ENCODE peak calls at places on chromosomes 3 and 15, in nine cellular contexts. One of them, this sample, is unnamed.

GRCh38 chr15:25242957-25243799 is 195.6 kb downstream of the UBE3A start:
- DNase-seq in body of pancreas: peak
- DNase-seq in hepatocyte: no peak
- DNase-seq in IMR-90: no peak
- DNase-seq in AG10803: no peak
- DNase-seq in endothelial cell of umbilical vein: no peak
- DNase-seq in thoracic aorta: no peak
- DNase-seq in neural progenitor cell: no peak
- DNase-seq in ovary: no peak
- DNase-seq in this sample: no peak

GRCh38 chr15:34994925-34995324 is 6.8 kb upstream of the ZNF770 start:
- DNase-seq in IMR-90: no peak
- DNase-seq in endothelial cell of umbilical vein: no peak
- DNase-seq in AG10803: no peak
- DNase-seq in thoracic aorta: no peak
- DNase-seq in hepatocyte: no peak
- DNase-seq in ovary: no peak
- DNase-seq in body of pancreas: no peak
- DNase-seq in neural progenitor cell: peak
- DNase-seq in this sample: no peak

GRCh38 chr3:173153631-173154030 is 12.6 kb upstream of the SPATA16 start:
- DNase-seq in hepatocyte: no peak
- DNase-seq in IMR-90: no peak
- DNase-seq in thoracic aorta: no peak
- DNase-seq in endothelial cell of umbilical vein: no peak
- DNase-seq in AG10803: no peak
- DNase-seq in body of pancreas: no peak
- DNase-seq in neural progenitor cell: no peak
- DNase-seq in ovary: no peak
- DNase-seq in this sample: no peak

GRCh38 chr3:122784436-122784835 is 9.2 kb downstream of the HSPBAP1 start:
- DNase-seq in AG10803: peak
- DNase-seq in ovary: no peak
- DNase-seq in endothelial cell of umbilical vein: no peak
- DNase-seq in hepatocyte: no peak
- DNase-seq in neural progenitor cell: no peak
- DNase-seq in thoracic aorta: no peak
- DNase-seq in IMR-90: peak
- DNase-seq in body of pancreas: no peak
- DNase-seq in this sample: peak

GRCh38 chr15:75823860-75824613 is 19.2 kb upstream of the UBE2Q2 start:
- DNase-seq in endothelial cell of umbilical vein: peak
- DNase-seq in neural progenitor cell: peak
- DNase-seq in AG10803: no peak
- DNase-seq in ovary: no peak
- DNase-seq in thoracic aorta: no peak
- DNase-seq in body of pancreas: no peak
- DNase-seq in hepatocyte: peak
- DNase-seq in IMR-90: no peak
- DNase-seq in this sample: peak

GRCh38 chr3:128293930-128294329 is 140.6 kb downstream of the EEFSEC start:
- DNase-seq in AG10803: no peak
- DNase-seq in hepatocyte: no peak
- DNase-seq in endothelial cell of umbilical vein: no peak
- DNase-seq in body of pancreas: no peak
- DNase-seq in neural progenitor cell: no peak
- DNase-seq in IMR-90: no peak
- DNase-seq in thoracic aorta: no peak
- DNase-seq in ovary: no peak
- DNase-seq in this sample: no peak

GRCh38 chr3:44568561-44568960 is 13.6 kb downstream of the ZKSCAN7 start:
- DNase-seq in body of pancreas: no peak
- DNase-seq in thoracic aorta: no peak
- DNase-seq in AG10803: no peak
- DNase-seq in hepatocyte: no peak
- DNase-seq in neural progenitor cell: no peak
- DNase-seq in ovary: no peak
- DNase-seq in endothelial cell of umbilical vein: no peak
- DNase-seq in IMR-90: peak
- DNase-seq in this sample: peak

GRCh38 chr3:128784228-128784627 is 58.2 kb downstream of the RAB7A start:
- DNase-seq in IMR-90: no peak
- DNase-seq in endothelial cell of umbilical vein: peak
- DNase-seq in hepatocyte: peak
- DNase-seq in neural progenitor cell: peak
- DNase-seq in ovary: no peak
- DNase-seq in thoracic aorta: no peak
- DNase-seq in body of pancreas: no peak
- DNase-seq in AG10803: no peak
- DNase-seq in this sample: no peak

GRCh38 chr3:10445561-10445960 is 59.8 kb downstream of the ATP2B2 start:
- DNase-seq in hepatocyte: no peak
- DNase-seq in AG10803: peak
- DNase-seq in endothelial cell of umbilical vein: no peak
- DNase-seq in thoracic aorta: no peak
- DNase-seq in ovary: no peak
- DNase-seq in IMR-90: peak
- DNase-seq in neural progenitor cell: no peak
- DNase-seq in body of pancreas: no peak
- DNase-seq in this sample: no peak

GRCh38 chr15:90209591-90209990 is 8.5 kb downstream of the SEMA4B start:
- DNase-seq in neural progenitor cell: no peak
- DNase-seq in endothelial cell of umbilical vein: no peak
- DNase-seq in body of pancreas: no peak
- DNase-seq in AG10803: no peak
- DNase-seq in hepatocyte: no peak
- DNase-seq in IMR-90: no peak
- DNase-seq in ovary: no peak
- DNase-seq in thoracic aorta: no peak
- DNase-seq in this sample: no peak

GRCh38 chr3:16455001-16455400 is 58.5 kb downstream of the RFTN1 start:
- DNase-seq in neural progenitor cell: no peak
- DNase-seq in AG10803: no peak
- DNase-seq in endothelial cell of umbilical vein: no peak
- DNase-seq in body of pancreas: no peak
- DNase-seq in hepatocyte: no peak
- DNase-seq in ovary: peak
- DNase-seq in thoracic aorta: no peak
- DNase-seq in IMR-90: no peak
- DNase-seq in this sample: no peak

GRCh38 chr3:112963683-112964082 is 11.2 kb downstream of the CD200R1 start:
- DNase-seq in ovary: no peak
- DNase-seq in thoracic aorta: no peak
- DNase-seq in neural progenitor cell: no peak
- DNase-seq in body of pancreas: no peak
- DNase-seq in endothelial cell of umbilical vein: no peak
- DNase-seq in hepatocyte: no peak
- DNase-seq in AG10803: no peak
- DNase-seq in IMR-90: no peak
- DNase-seq in this sample: no peak

DNA sequence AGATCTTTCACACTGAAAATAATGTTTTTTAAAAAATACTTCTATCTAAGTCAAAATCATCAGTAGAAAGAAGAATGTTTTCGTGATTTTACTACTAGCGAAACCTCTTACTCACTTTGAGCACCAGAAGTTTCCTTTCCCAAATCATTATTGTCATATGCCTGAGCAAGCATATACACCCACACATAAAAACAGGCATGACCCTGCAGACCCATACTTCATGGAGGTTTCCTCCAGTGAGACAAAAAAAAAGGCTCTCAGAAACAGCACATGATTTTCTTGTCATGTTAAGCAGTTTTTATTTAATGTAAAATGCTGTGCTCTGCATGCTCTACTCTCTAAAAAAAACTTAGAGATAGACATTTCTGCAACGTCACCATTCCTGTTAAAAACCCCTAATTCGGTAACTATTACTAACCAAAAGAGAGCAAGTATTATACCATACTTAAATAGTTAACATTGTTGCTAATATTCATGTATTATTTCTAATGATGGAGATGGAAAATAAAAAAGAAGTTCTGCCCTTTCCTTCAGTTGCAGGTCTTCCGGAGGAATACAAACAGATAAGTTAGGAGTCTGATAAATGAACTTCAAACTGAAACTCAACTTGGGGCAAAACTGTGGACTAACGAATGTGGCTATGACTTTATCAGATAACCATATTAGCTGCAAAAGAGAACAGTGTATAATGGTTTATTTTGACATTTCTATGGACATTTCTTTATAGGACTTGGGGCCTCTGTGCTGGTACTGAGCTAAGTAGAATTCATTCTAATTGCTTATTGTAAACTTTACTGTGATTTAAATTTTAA is 15.9 kb downstream of the CD200R1 start:
- DNase-seq in endothelial cell of umbilical vein: no peak
- DNase-seq in hepatocyte: no peak
- DNase-seq in neural progenitor cell: no peak
- DNase-seq in AG10803: no peak
- DNase-seq in thoracic aorta: no peak
- DNase-seq in body of pancreas: no peak
- DNase-seq in IMR-90: no peak
- DNase-seq in ovary: no peak
- DNase-seq in this sample: no peak
- H3K4me3 ChIP-seq in endothelial cell of umbilical vein: no peak
- H3K4me3 ChIP-seq in hepatocyte: no peak
- H3K4me3 ChIP-seq in neural progenitor cell: no peak
- H3K4me3 ChIP-seq in AG10803: no peak
- H3K4me3 ChIP-seq in thoracic aorta: no peak
- H3K4me3 ChIP-seq in body of pancreas: no peak
- H3K4me3 ChIP-seq in IMR-90: no peak
- H3K4me3 ChIP-seq in ovary: no peak
- H3K4me3 ChIP-seq in this sample: no peak

GRCh38 chr3:46574263-46574662 is 8.2 kb upstream of the LRRC2 start:
- DNase-seq in thoracic aorta: no peak
- DNase-seq in neural progenitor cell: peak
- DNase-seq in body of pancreas: no peak
- DNase-seq in AG10803: no peak
- DNase-seq in endothelial cell of umbilical vein: no peak
- DNase-seq in IMR-90: no peak
- DNase-seq in hepatocyte: peak
- DNase-seq in ovary: no peak
- DNase-seq in this sample: no peak

GRCh38 chr3:46575577-46576222 is 9.6 kb upstream of the LRRC2 start:
- DNase-seq in thoracic aorta: no peak
- DNase-seq in ovary: no peak
- DNase-seq in IMR-90: no peak
- DNase-seq in body of pancreas: no peak
- DNase-seq in AG10803: no peak
- DNase-seq in endothelial cell of umbilical vein: no peak
- DNase-seq in hepatocyte: no peak
- DNase-seq in neural progenitor cell: no peak
- DNase-seq in this sample: no peak

GRCh38 chr3:46576899-46577298 is 10.8 kb upstream of the LRRC2 start:
- DNase-seq in hepatocyte: peak
- DNase-seq in AG10803: no peak
- DNase-seq in thoracic aorta: no peak
- DNase-seq in endothelial cell of umbilical vein: no peak
- DNase-seq in neural progenitor cell: peak
- DNase-seq in IMR-90: no peak
- DNase-seq in ovary: peak
- DNase-seq in body of pancreas: no peak
- DNase-seq in this sample: no peak

GRCh38 chr3:46574881-46575576 is 8.9 kb upstream of the LRRC2 start:
- DNase-seq in ovary: no peak
- DNase-seq in thoracic aorta: no peak
- DNase-seq in body of pancreas: no peak
- DNase-seq in AG10803: no peak
- DNase-seq in endothelial cell of umbilical vein: no peak
- DNase-seq in IMR-90: no peak
- DNase-seq in neural progenitor cell: peak
- DNase-seq in hepatocyte: no peak
- DNase-seq in this sample: no peak

DNA sequence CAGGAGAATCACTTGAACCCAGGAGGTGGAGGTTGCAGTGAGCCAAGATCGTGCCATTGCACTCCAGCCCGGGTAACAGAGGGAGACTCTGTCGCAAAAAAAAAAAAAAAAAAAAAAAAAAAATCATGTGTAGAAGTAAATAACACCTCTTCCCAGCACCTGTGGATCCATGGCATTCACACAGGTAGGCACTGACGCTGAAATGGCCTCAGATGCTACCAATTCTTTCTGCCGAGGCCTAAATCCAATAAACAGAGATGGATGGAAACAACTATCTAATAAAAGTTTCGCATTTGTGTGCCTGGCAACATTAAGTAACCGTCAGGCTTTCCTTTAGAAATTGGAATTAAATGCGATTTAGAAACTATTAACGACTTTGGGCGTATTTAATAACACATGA is 10.3 kb upstream of the LRRC2 start:
- DNase-seq in endothelial cell of umbilical vein: no peak
- DNase-seq in thoracic aorta: no peak
- DNase-seq in ovary: no peak
- DNase-seq in IMR-90: no peak
- DNase-seq in hepatocyte: no peak
- DNase-seq in neural progenitor cell: no peak
- DNase-seq in body of pancreas: no peak
- DNase-seq in AG10803: no peak
- DNase-seq in this sample: no peak
- TF ChIP-seq CTCF in endothelial cell of umbilical vein: no peak
- TF ChIP-seq CTCF in thoracic aorta: no peak
- TF ChIP-seq CTCF in ovary: no peak
- TF ChIP-seq CTCF in IMR-90: no peak
- TF ChIP-seq CTCF in hepatocyte: no peak
- TF ChIP-seq CTCF in neural progenitor cell: no peak
- TF ChIP-seq CTCF in body of pancreas: no peak
- TF ChIP-seq CTCF in AG10803: no peak
- TF ChIP-seq CTCF in this sample: no peak

GRCh38 chr3:182424006-182424405 is 369.3 kb upstream of the ATP11B start:
- DNase-seq in AG10803: no peak
- DNase-seq in body of pancreas: no peak
- DNase-seq in hepatocyte: no peak
- DNase-seq in thoracic aorta: no peak
- DNase-seq in IMR-90: no peak
- DNase-seq in neural progenitor cell: no peak
- DNase-seq in endothelial cell of umbilical vein: no peak
- DNase-seq in ovary: no peak
- DNase-seq in this sample: no peak
- H3K4me3 ChIP-seq in AG10803: no peak
- H3K4me3 ChIP-seq in body of pancreas: no peak
- H3K4me3 ChIP-seq in hepatocyte: no peak
- H3K4me3 ChIP-seq in thoracic aorta: no peak
- H3K4me3 ChIP-seq in IMR-90: no peak
- H3K4me3 ChIP-seq in neural progenitor cell: no peak
- H3K4me3 ChIP-seq in endothelial cell of umbilical vein: no peak
- H3K4me3 ChIP-seq in ovary: no peak
- H3K4me3 ChIP-seq in this sample: no peak

GRCh38 chr3:58633157-58633865 is 33.3 kb downstream of the FAM3D start:
- DNase-seq in thoracic aorta: no peak
- DNase-seq in endothelial cell of umbilical vein: no peak
- DNase-seq in ovary: no peak
- DNase-seq in AG10803: no peak
- DNase-seq in hepatocyte: peak
- DNase-seq in neural progenitor cell: no peak
- DNase-seq in IMR-90: no peak
- DNase-seq in body of pancreas: no peak
- DNase-seq in this sample: no peak
- TF ChIP-seq CTCF in thoracic aorta: no peak
- TF ChIP-seq CTCF in endothelial cell of umbilical vein: no peak
- TF ChIP-seq CTCF in ovary: no peak
- TF ChIP-seq CTCF in AG10803: no peak
- TF ChIP-seq CTCF in hepatocyte: peak
- TF ChIP-seq CTCF in neural progenitor cell: no peak
- TF ChIP-seq CTCF in IMR-90: no peak
- TF ChIP-seq CTCF in body of pancreas: no peak
- TF ChIP-seq CTCF in this sample: no peak

This sample was measured in fibroblast of pulmonary artery.